ENCODE peak calls at places on chromosomes 2 and 18, in nine cellular contexts. O, U, X, T, Y, W, N, S and P are unnamed samples.

GRCh38 chr2:173448938-173449471 is 94.3 kb downstream of the CDCA7 start:
- DNase-seq in U (peak; percentile 80), X (peak; percentile 0), Y (peak; percentile 71), T (peak; percentile 82), O (peak; percentile 13), W (no peak), S (peak; percentile 41), N (peak; percentile 86), P (peak; percentile 95)

GRCh38 chr2:37802899-37803379 is 122.1 kb upstream of the RMDN2 start:
- DNase-seq in S (no peak), N (peak; percentile 94), Y (no peak), T (peak; percentile 95), W (no peak), U (no peak), O (no peak), X (no peak), P (peak; percentile 12)

GRCh38 chr2:65072181-65072970 is 16.2 kb downstream of the CEP68 start:
- DNase-seq in X (no peak), S (no peak), N (no peak), O (no peak), T (no peak), Y (no peak), W (no peak), U (no peak), P (no peak)

GRCh38 chr2:182070736-182071135 is 85.1 kb downstream of the PPP1R1C start:
- DNase-seq in O (no peak), X (no peak), S (no peak), W (no peak), T (no peak), N (no peak), U (no peak), Y (no peak), P (no peak)

GRCh38 chr18:48304906-48305693 is 104.1 kb downstream of the ZBTB7C start:
- DNase-seq in N (no peak), Y (no peak), W (no peak), U (no peak), X (no peak), T (no peak), S (no peak), O (no peak), P (peak; percentile 72)

GRCh38 chr2:172215172-172215935 is 112.7 kb upstream of the DLX2 start:
- DNase-seq in X (no peak), T (no peak), U (no peak), O (no peak), S (no peak), W (no peak), N (no peak), Y (no peak), P (no peak)

GRCh38 chr2:264493-265468 is at the start of gene ACP1:
- DNase-seq in U (peak; percentile 99), Y (peak; percentile 95), O (peak; percentile 72), W (peak; percentile 99), N (peak; percentile 90), S (peak; percentile 96), T (peak; percentile 91), X (peak; percentile 78), P (peak; percentile 97)

GRCh38 chr2:234495076-234495800 is 1.6 kb downstream of the ARL4C start:
- DNase-seq in T (peak; percentile 29), W (no peak), N (peak; percentile 30), S (no peak), Y (no peak), X (no peak), O (no peak), U (peak; percentile 35), P (no peak)

GRCh38 chr18:3055861-3056260 is 42.9 kb upstream of the LPIN2 start:
- DNase-seq in O (no peak), U (peak; percentile 24), Y (no peak), W (no peak), N (no peak), T (no peak), X (no peak), S (no peak), P (no peak)

GRCh38 chr2:204197601-204198000 is 261.0 kb downstream of the ICOS start:
- DNase-seq in T (no peak), O (no peak), S (no peak), N (no peak), Y (no peak), W (no peak), X (no peak), U (no peak), P (no peak)

GRCh38 chr2:79638410-79638809 is 125.6 kb downstream of the CTNNA2 start:
- DNase-seq in W (peak; percentile 13), Y (no peak), N (no peak), X (no peak), S (no peak), O (no peak), T (no peak), U (no peak), P (no peak)

GRCh38 chr2:46793423-46794416 is 121.9 kb downstream of the MCFD2 start:
- DNase-seq in S (no peak), Y (no peak), N (no peak), O (no peak), U (no peak), W (no peak), X (no peak), T (no peak), P (peak; percentile 15)

GRCh38 chr2:81195017-81195773 is 890.6 kb upstream of the LRRTM1 start:
- DNase-seq in Y (no peak), W (no peak), S (no peak), T (no peak), N (no peak), X (no peak), O (no peak), U (no peak), P (no peak)

GRCh38 chr2:37507703-37508102 is 163.3 kb downstream of the QPCT start:
- DNase-seq in N (no peak), O (no peak), U (no peak), S (no peak), X (peak; percentile 31), W (no peak), Y (no peak), T (no peak), P (no peak)

GRCh38 chr2:10161961-10162441 is 39.5 kb downstream of the RRM2 start:
- DNase-seq in S (no peak), T (no peak), W (peak; percentile 91), U (no peak), O (no peak), Y (no peak), X (no peak), N (no peak), P (no peak)

GRCh38 chr18:28984731-28985130 is 807.8 kb upstream of the CDH2 start:
- DNase-seq in N (no peak), S (no peak), Y (no peak), U (no peak), O (no peak), X (no peak), W (no peak), T (no peak), P (no peak)

GRCh38 chr2:133146893-133147292 is 421.4 kb downstream of the NCKAP5 start:
- DNase-seq in U (no peak), N (peak; percentile 13), O (no peak), W (no peak), X (peak; percentile 3), T (no peak), Y (no peak), S (no peak), P (no peak)

GRCh38 chr2:108621689-108622681 is 87.7 kb downstream of the LIMS1 start:
- DNase-seq in W (no peak), T (no peak), N (no peak), O (no peak), U (no peak), Y (no peak), X (no peak), S (no peak), P (peak; percentile 47)

GRCh38 chr2:239929504-239929903 is 95.6 kb downstream of the NDUFA10 start:
- DNase-seq in Y (no peak), U (no peak), T (no peak), X (no peak), O (no peak), N (no peak), S (no peak), W (no peak), P (no peak)

GRCh38 chr2:127479219-127479825 is 47.0 kb downstream of the IWS1 start:
- DNase-seq in S (no peak), O (peak; percentile 13), N (peak; percentile 52), U (peak; percentile 55), W (peak; percentile 50), T (peak; percentile 71), X (peak; percentile 63), Y (no peak), P (peak; percentile 20)

GRCh38 chr18:12990662-12990976 is 543 bp upstream of the CEP192 start:
- DNase-seq in S (no peak), T (no peak), X (no peak), N (no peak), W (peak; percentile 49), U (peak; percentile 37), O (no peak), Y (no peak), P (no peak)

GRCh38 chr18:1075310-1075709 is 170.6 kb downstream of the ADCYAP1 start:
- DNase-seq in Y (no peak), X (no peak), U (no peak), O (no peak), S (no peak), T (no peak), N (no peak), W (peak; percentile 11), P (no peak)

GRCh38 chr18:74478876-74479275 is 17.3 kb upstream of the CNDP2 start:
- DNase-seq in W (no peak), Y (no peak), N (no peak), O (no peak), S (no peak), X (no peak), U (no peak), T (no peak), P (no peak)

GRCh38 chr18:79949571-79950439 is 1.6 kb downstream of the SLC66A2 start:
- DNase-seq in N (no peak), Y (no peak), S (no peak), O (no peak), T (no peak), U (no peak), W (no peak), X (no peak), P (no peak)

GRCh38 chr2:130913891-130914290 is 77.2 kb downstream of the ARHGEF4 start:
- DNase-seq in Y (no peak), N (no peak), O (no peak), U (no peak), W (no peak), T (no peak), X (no peak), S (no peak), P (no peak)

GRCh38 chr2:221958224-221958623 is 340.6 kb downstream of the PAX3 start:
- DNase-seq in U (peak; percentile 23), W (no peak), Y (no peak), N (no peak), T (no peak), X (no peak), S (no peak), O (no peak), P (peak; percentile 30)

GRCh38 chr2:68994864-68995263 is 18.1 kb upstream of the ANTXR1 start:
- DNase-seq in Y (no peak), O (no peak), N (peak; percentile 91), W (no peak), S (no peak), T (no peak), X (no peak), U (no peak), P (no peak)

GRCh38 chr2:213246665-213247281 is 37.5 kb upstream of the SPAG16 start:
- DNase-seq in X (peak; percentile 19), S (no peak), U (no peak), O (peak; percentile 26), Y (peak; percentile 56), N (peak; percentile 48), T (peak; percentile 56), W (peak; percentile 31), P (no peak)

GRCh38 chr2:147345246-147345645 is 499.6 kb upstream of the ACVR2A start:
- DNase-seq in U (no peak), S (no peak), Y (no peak), N (peak; percentile 35), W (no peak), T (peak; percentile 9), X (no peak), O (no peak), P (no peak)

GRCh38 chr2:206051912-206052311 is 34.1 kb downstream of the INO80D start:
- DNase-seq in N (no peak), X (no peak), O (no peak), U (no peak), T (no peak), Y (no peak), S (no peak), W (no peak), P (no peak)

GRCh38 chr2:85801871-85802270 is 48.1 kb downstream of the ATOH8 start:
- DNase-seq in N (no peak), O (no peak), S (no peak), X (no peak), Y (no peak), U (no peak), W (no peak), T (no peak), P (no peak)